ENCODE peak calls at places on chromosome 6, in seven cellular contexts. Y, X, W, R, E, N and O are unnamed samples. For H3K4me1, the result is how much of the 10 kb centered on the place peaks cover.

GRCh38 chr6:42378125-42378524 is 73.6 kb downstream of the TRERF1 start:
- DNase-seq in Y (no peak), X (no peak), W (no peak), R (no peak), E (no peak), N (no peak), O (no peak)

GRCh38 chr6:89388846-89389245 is 23.2 kb downstream of the RRAGD start:
- DNase-seq in Y (no peak), X (no peak), W (no peak), R (no peak), E (no peak), N (no peak), O (no peak)

GRCh38 chr6:17013701-17014100 is 88.1 kb upstream of the STMND1 start:
- DNase-seq in Y (no peak), X (no peak), W (peak), R (no peak), E (peak), N (no peak), O (no peak)

GRCh38 chr6:49579649-49580048 is 29.2 kb downstream of the C6orf141 start:
- DNase-seq in Y (no peak), X (no peak), W (no peak), R (no peak), E (no peak), N (no peak), O (no peak)

GRCh38 chr6:113344969-113345368 is 512.2 kb upstream of the MARCKS start:
- DNase-seq in Y (no peak), X (no peak), W (peak), R (no peak), E (no peak), N (no peak), O (no peak)

GRCh38 chr6:14871196-14871595 is 374.7 kb upstream of the JARID2 start:
- DNase-seq in Y (no peak), X (no peak), W (no peak), R (no peak), E (no peak), N (no peak), O (no peak)

GRCh38 chr6:114611696-114612095 is 268.9 kb upstream of the HS3ST5 start:
- DNase-seq in Y (no peak), X (no peak), W (no peak), R (no peak), E (peak), N (no peak), O (no peak)

GRCh38 chr6:139996253-139996834 is 621.9 kb upstream of the CITED2 start:
- DNase-seq in Y (peak), X (peak), W (peak), R (no peak), E (no peak), N (peak), O (peak)

GRCh38 chr6:167573461-167574215 is 248.8 kb downstream of the TTLL2 start:
- DNase-seq in Y (no peak), X (no peak), W (no peak), R (no peak), E (no peak), N (peak), O (no peak)

GRCh38 chr6:111231078-111231435 is 143.8 kb downstream of the SLC16A10 start:
- DNase-seq in Y (no peak), X (no peak), W (peak), R (no peak), E (no peak), N (no peak), O (no peak)

GRCh38 chr6:35686873-35687557 is 1.7 kb downstream of the FKBP5 start:
- DNase-seq in Y (no peak), X (no peak), W (no peak), R (no peak), E (no peak), N (peak), O (no peak)

GRCh38 chr6:19578489-19578888 is 258.7 kb upstream of the ID4 start:
- DNase-seq in Y (no peak), X (no peak), W (peak), R (no peak), E (no peak), N (no peak), O (no peak)

GRCh38 chr6:43773050-43773956 is 3.3 kb downstream of the VEGFA start:
- DNase-seq in Y (peak), X (peak), W (peak), R (peak), E (peak), N (peak), O (peak)

GRCh38 chr6:145051661-145052060 is 683.7 kb downstream of the EPM2A start:
- DNase-seq in Y (no peak), X (no peak), W (no peak), R (no peak), E (no peak), N (no peak), O (no peak)

GRCh38 chr6:32046450-32047083 is 8.4 kb downstream of the CYP21A2 start:
- DNase-seq in Y (peak), X (peak), W (peak), R (no peak), E (peak), N (no peak), O (peak)

GRCh38 chr6:160170018-160170680 is 48.5 kb downstream of the SLC22A1 start:
- DNase-seq in Y (no peak), X (no peak), W (no peak), R (no peak), E (no peak), N (no peak), O (no peak)

GRCh38 chr6:124158024-124158423 is 354.4 kb downstream of the NKAIN2 start:
- DNase-seq in Y (peak), X (peak), W (no peak), R (no peak), E (no peak), N (no peak), O (no peak)

DNA sequence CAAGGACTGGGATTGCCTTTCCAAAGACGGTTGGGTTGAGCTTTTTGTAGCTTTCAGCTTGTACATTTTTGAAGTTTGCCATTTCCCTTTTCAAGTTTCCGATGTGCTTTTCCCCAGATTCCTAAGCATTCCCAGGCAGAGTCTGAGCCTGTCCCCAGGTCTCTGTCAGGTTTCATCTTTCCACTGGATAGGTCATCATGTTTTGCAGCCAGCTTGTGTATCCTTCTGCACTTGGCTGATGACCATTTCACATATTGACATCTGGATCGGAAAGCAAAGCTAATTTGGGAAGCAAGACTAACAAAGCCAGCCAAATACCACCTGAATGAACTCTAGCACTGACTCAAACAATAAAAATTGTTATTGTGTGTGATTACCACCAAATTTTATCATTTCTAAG is 97.9 kb downstream of the RFX6 start:
- DNase-seq in Y (no peak), X (no peak), W (no peak), R (no peak), E (no peak), N (no peak), O (no peak)
- H3K4me1 ChIP-seq in Y (under half), X (under half), W (under half), R (under half), E (under half), N (under half), O (under half)

GRCh38 chr6:3230275-3231212 is 3.1 kb upstream of the TUBB2B start:
- DNase-seq in Y (peak), X (peak), W (peak), R (no peak), E (no peak), N (no peak), O (peak)

GRCh38 chr6:3232017-3232838 is 4.8 kb upstream of the TUBB2B start:
- DNase-seq in Y (peak), X (peak), W (no peak), R (no peak), E (no peak), N (no peak), O (no peak)

GRCh38 chr6:3233321-3233720 is 5.9 kb upstream of the TUBB2B start:
- DNase-seq in Y (no peak), X (no peak), W (no peak), R (no peak), E (no peak), N (no peak), O (no peak)

GRCh38 chr6:3229566-3230274 is 2.3 kb upstream of the TUBB2B start:
- DNase-seq in Y (peak), X (peak), W (peak), R (no peak), E (no peak), N (peak), O (peak)

DNA sequence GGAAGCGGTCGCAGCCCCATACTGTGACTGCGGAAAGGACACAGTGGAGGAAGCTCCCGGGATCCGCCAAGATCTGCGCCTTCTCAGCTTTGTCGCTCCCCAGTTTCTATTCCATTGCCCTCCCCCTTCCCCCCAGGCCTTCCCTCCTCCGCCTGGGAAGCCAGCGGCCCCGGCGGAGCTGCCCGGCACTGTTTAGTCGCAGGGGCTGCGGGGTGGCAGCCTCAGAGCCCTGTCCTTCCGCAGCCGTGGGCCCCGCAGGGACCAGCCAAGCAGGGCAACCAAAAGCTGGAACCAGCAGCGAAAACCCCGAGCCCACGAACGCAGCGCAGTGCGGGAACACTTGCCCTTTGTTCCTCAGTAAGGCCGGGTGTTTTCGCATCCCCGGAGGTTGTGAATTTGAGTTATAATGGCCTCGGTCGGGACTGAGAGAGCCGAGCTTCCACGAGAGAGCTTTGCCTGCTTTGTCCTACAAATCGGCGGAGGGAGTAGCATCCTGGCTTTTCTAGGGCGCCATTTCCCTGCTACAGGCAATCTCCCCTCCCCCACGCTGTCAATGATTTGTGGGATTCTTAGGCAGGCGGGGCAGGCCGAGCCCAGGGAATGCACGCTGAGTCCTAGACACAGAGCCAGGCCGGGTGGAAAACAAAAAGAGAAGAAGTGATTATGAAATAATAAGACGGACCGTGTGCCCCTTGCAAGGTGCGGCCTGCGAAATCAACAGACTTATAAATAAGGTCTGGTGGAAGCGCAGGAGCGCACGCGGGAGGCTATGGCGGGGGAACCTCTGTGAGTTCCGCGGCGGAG is 4.0 kb upstream of the TUBB2B start:
- DNase-seq in Y (peak), X (peak), W (peak), R (no peak), E (peak), N (no peak), O (peak)
- TF ChIP-seq EZH2 in Y (no peak), X (peak), W (no peak), R (no peak), E (no peak), N (no peak), O (no peak)

GRCh38 chr6:357791-358341 is 33.7 kb upstream of the IRF4 start:
- DNase-seq in Y (no peak), X (no peak), W (no peak), R (no peak), E (no peak), N (no peak), O (no peak)
- TF ChIP-seq EZH2phosphoT487 in Y (no peak), X (no peak), W (no peak), R (no peak), E (no peak), N (no peak), O (no peak)

DNA sequence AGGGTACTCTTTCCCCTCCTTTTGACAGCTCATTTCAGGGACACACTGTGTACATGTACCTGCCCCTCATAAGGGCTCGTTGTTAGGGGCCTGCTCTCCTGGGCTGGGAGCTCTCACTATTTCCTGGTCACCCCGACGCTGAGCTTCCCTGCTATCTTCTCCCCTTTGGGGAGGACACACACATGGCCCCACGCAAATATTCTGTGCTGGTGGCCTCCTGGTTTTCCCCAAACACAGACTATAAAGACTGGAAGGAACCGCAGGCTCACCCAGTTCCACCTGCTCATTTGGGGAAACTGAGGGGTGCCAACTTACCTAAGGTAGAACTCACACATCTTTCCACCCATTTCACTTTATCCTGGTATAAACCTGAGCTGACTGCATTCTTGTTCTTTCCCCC is 301.4 kb upstream of the SUPT3H start:
- DNase-seq in Y (no peak), X (no peak), W (no peak), R (no peak), E (no peak), N (no peak), O (no peak)
- H3K4me1 ChIP-seq in Y (under half), X (under half), W (under half), R (under half), E (under half), N (under half), O (under half)

DNA sequence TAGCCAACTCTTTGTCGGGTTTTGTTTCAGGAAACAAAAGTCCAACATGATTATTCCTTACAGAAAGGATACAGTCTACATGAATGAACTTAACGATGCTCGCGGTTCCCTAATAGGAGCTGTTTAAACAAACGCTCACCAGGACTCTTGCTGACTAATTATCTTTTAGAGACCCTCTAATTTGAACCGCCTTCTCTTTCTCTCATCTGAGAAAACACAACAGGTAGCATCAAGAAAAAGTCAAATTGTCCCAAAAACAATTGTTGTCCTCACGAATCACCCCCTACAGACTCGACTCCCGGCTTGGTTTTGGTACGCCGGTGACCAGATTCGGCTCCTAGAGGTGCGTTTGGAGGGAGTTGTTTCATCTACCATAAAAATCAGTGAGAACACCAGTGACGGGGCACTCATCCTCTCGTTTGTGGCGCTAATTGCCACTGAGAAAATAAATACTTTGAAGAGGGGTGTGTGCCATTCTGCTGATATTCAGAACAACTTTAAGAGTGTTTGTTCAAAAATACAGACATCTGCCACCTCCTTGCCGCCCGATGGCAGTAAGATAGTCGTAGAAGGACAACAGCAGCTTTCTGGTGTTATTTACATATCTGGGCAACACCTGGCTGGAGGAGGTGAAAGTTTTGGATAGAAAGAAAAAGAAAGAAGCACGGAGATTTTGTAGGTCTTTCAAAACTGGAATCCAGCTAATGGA is 1.1 kb upstream of the SIM1 start:
- DNase-seq in Y (peak), X (peak), W (peak), R (no peak), E (no peak), N (no peak), O (no peak)
- TF ChIP-seq EZH2 in Y (peak), X (peak), W (no peak), R (no peak), E (no peak), N (no peak), O (no peak)

GRCh38 chr6:27168108-27168507 is 79.4 kb upstream of the PRSS16 start:
- DNase-seq in Y (no peak), X (no peak), W (peak), R (no peak), E (peak), N (no peak), O (no peak)
- TF ChIP-seq EZH2phosphoT487 in Y (no peak), X (no peak), W (no peak), R (no peak), E (no peak), N (no peak), O (no peak)

GRCh38 chr6:157841211-157841840 is 18.3 kb downstream of the SNX9 start:
- DNase-seq in Y (no peak), X (no peak), W (peak), R (peak), E (peak), N (no peak), O (peak)
- H3K4me1 ChIP-seq in Y (half or more), X (under half), W (half or more), R (half or more), E (half or more), N (under half), O (under half)